ENCODE peak calls at places on chromosomes 16 and 17, in four cellular contexts. B is H9, R is AG08396, Z is CMK. I is an unnamed sample.

GRCh38 chr16:84471316-84471715 is 33.1 kb downstream of the MEAK7 start:
- DNase-seq in Z (no peak), B (peak), R (no peak), I (no peak)

GRCh38 chr17:71413935-71414334 is 706.9 kb upstream of the SOX9 start:
- DNase-seq in R (no peak), B (no peak), Z (no peak), I (no peak)

GRCh38 chr17:63701477-63702222 is 1.7 kb upstream of the LIMD2 start:
- DNase-seq in Z (no peak), R (no peak), B (no peak), I (no peak)

GRCh38 chr16:86882586-86883280 is 304.4 kb downstream of the FOXL1 start:
- DNase-seq in R (peak), B (no peak), Z (no peak), I (peak)

GRCh38 chr16:81601601-81602251 is 157.1 kb downstream of the CMIP start:
- DNase-seq in Z (no peak), B (no peak), R (no peak), I (no peak)

GRCh38 chr17:77737442-77738265 is 220.8 kb upstream of the TNRC6C start:
- DNase-seq in Z (no peak), R (no peak), B (peak), I (no peak)

GRCh38 chr16:82824408-82824807 is 197.6 kb downstream of the CDH13 start:
- DNase-seq in Z (no peak), B (no peak), R (no peak), I (no peak)

GRCh38 chr17:2282297-2282873 is 21.2 kb downstream of the SMG6 start:
- DNase-seq in Z (peak), B (peak), R (peak), I (no peak)

GRCh38 chr16:66930189-66930588 is 4.0 kb downstream of the CIAO2B start:
- DNase-seq in B (no peak), R (no peak), Z (no peak), I (peak)

GRCh38 chr16:10870137-10870776 is 6.7 kb upstream of the CIITA start:
- DNase-seq in Z (no peak), B (no peak), R (no peak), I (no peak)

GRCh38 chr17:45172541-45173286 is 11.0 kb downstream of the HEXIM2 start:
- DNase-seq in R (peak), Z (no peak), B (peak), I (peak)

GRCh38 chr17:28478940-28479615 is 5.6 kb downstream of the SLC13A2 start:
- DNase-seq in B (no peak), R (no peak), Z (no peak), I (no peak)

GRCh38 chr17:42522798-42523278 is 13.2 kb upstream of the NAGLU start:
- DNase-seq in B (peak), Z (no peak), R (no peak), I (no peak)

GRCh38 chr16:46687486-46687885 is 1.5 kb downstream of the VPS35 start:
- DNase-seq in Z (no peak), R (no peak), B (no peak), I (no peak)

GRCh38 chr17:35241520-35241919 is 1.4 kb upstream of the SLFN5 start:
- DNase-seq in B (peak), Z (no peak), R (no peak), I (no peak)

GRCh38 chr17:61477204-61477834 is 25.1 kb downstream of the TBX4 start:
- DNase-seq in R (no peak), B (peak), Z (no peak), I (no peak)

GRCh38 chr16:80580109-80580832 is 39.5 kb downstream of the DYNLRB2 start:
- DNase-seq in Z (no peak), B (no peak), R (peak), I (no peak)